ENCODE peak calls at places on chromosome 19, in five cellular contexts. I, S, B, Z and P are unnamed samples.

GRCh38 chr19:56837492-56837891 is 3.0 kb downstream of the PEG3 start:
- DNase-seq in I (no peak), S (no peak), B (no peak), Z (peak; percentile 68), P (no peak)

GRCh38 chr19:3392480-3392879 is 26.1 kb downstream of the NFIC start:
- DNase-seq in I (no peak), S (no peak), B (no peak), Z (no peak), P (no peak)

GRCh38 chr19:10402441-10403038 is 802 bp downstream of the CDC37 start:
- DNase-seq in I (peak; percentile 56), S (no peak), B (no peak), Z (peak; percentile 76), P (no peak)

GRCh38 chr19:10223488-10224213 is 7.5 kb downstream of the S1PR2 start:
- DNase-seq in I (peak; percentile 52), S (no peak), B (no peak), Z (no peak), P (no peak)

GRCh38 chr19:22619932-22620331 is 14.2 kb upstream of the ZNF492 start:
- DNase-seq in I (no peak), S (no peak), B (no peak), Z (no peak), P (no peak)

GRCh38 chr19:11451327-11451941 is 16.0 kb downstream of the PRKCSH start:
- DNase-seq in I (no peak), S (no peak), B (no peak), Z (peak; percentile 58), P (no peak)

GRCh38 chr19:11457115-11457514 is 21.7 kb downstream of the PRKCSH start:
- DNase-seq in I (no peak), S (no peak), B (no peak), Z (peak; percentile 45), P (no peak)

GRCh38 chr19:44579663-44580365 is 33.5 kb upstream of the IGSF23 start:
- DNase-seq in I (no peak), S (no peak), B (no peak), Z (no peak), P (no peak)

GRCh38 chr19:7515471-7516226 is at the start of gene ZNF358:
- DNase-seq in I (peak; percentile 82), S (no peak), B (no peak), Z (peak; percentile 98), P (peak; percentile 60)

GRCh38 chr19:3284759-3285646 is 60.5 kb downstream of the CELF5 start:
- DNase-seq in I (peak; percentile 99), S (peak; percentile 96), B (no peak), Z (peak; percentile 77), P (peak; percentile 98)

GRCh38 chr19:33440241-33440640 is 66.7 kb downstream of the CEBPG start:
- DNase-seq in I (no peak), S (no peak), B (no peak), Z (no peak), P (no peak)

DNA sequence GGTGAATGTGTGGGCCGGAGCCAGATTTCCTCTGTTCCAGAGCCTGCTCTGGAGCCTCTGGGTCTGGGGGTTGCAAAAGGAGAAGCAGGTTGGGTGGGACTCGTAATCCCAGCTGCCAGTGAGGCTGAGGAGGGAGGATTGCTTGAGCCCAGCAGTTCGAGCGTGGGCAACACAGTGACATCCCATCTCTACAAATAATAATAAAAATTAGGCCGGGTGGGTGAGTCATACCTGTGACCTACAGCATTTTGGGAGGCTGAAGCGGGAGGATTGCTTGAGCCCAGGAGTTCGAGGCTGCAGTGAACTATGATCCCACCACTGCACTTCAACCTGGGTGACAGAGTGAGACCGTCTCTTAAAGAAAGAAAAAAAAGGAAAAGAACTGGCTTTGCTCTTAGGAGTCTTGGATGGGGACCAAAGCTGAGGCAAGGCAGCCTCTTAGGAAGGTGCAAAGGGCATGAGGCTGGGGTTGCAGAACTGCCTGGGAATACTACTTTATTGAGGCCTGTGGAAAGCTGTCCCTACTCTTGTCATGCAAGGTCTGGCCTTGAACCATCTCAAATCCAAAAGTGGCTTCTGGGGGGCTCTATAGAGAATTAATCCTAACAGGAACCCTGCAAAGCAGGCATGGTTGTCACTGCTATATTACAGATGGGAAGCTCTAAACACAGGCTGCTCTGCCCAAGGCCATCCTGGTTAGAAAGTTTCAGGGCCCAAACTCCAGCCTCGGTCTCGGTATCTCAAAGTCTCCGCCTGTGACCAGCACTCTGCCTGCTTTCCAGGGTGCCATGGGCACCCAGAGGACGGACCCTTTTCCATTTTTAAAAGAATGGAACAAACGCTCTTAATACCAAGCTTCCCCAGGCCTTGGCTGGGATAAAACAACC is 877 bp upstream of the C19orf12 start:
- DNase-seq in I (peak; percentile 56), S (no peak), B (no peak), Z (no peak), P (no peak)
- TF ChIP-seq JUND in I (peak; percentile 56), S (peak; percentile 32), B (no peak), Z (no peak), P (no peak)

GRCh38 chr19:52120286-52120685 is 19.5 kb downstream of the ZNF616 start:
- DNase-seq in I (no peak), S (no peak), B (no peak), Z (no peak), P (no peak)

GRCh38 chr19:52112624-52113023 is 17.1 kb upstream of the ZNF841 start:
- DNase-seq in I (no peak), S (no peak), B (no peak), Z (no peak), P (no peak)

GRCh38 chr19:52110780-52111179 is 15.2 kb upstream of the ZNF841 start:
- DNase-seq in I (no peak), S (no peak), B (no peak), Z (no peak), P (no peak)

GRCh38 chr19:52114691-52115090 is 19.1 kb upstream of the ZNF841 start:
- DNase-seq in I (no peak), S (no peak), B (no peak), Z (no peak), P (no peak)

DNA sequence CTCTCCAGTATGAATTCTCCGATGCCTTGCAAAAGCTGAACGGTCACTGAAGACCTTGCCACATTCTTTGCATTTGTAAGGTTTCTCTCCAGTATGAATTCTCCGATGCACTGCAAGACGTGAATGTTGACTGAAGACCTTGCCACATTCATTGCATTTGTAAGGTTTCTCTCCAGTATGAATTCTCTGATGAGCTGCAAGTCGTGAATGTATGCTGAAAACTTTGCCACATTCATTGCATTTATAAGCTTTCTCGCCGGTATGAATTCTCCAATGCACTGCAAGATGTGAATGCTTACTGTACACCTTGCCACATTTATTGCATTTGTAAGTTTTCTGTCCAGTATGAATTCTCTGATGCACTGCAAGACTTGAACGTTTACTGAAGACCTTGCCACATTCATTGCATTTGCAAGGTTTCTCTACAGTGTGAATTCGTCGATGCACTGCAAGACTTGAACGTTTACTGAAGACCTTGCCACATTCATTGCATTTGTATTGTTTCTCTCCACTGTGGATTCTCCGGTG is 20.0 kb upstream of the ZNF841 start:
- DNase-seq in I (no peak), S (no peak), B (no peak), Z (no peak), P (no peak)
- TF ChIP-seq JUND in I (no peak), S (no peak), B (no peak), Z (no peak), P (no peak)

GRCh38 chr19:47615230-47615629 is 6.3 kb downstream of the BICRA start:
- DNase-seq in I (no peak), S (no peak), B (no peak), Z (no peak), P (no peak)

GRCh38 chr19:47615714-47616113 is 6.8 kb downstream of the BICRA start:
- DNase-seq in I (no peak), S (no peak), B (no peak), Z (no peak), P (no peak)

GRCh38 chr19:47614559-47614958 is 5.6 kb downstream of the BICRA start:
- DNase-seq in I (no peak), S (no peak), B (no peak), Z (no peak), P (no peak)

GRCh38 chr19:47610902-47611301 is 2.0 kb downstream of the BICRA start:
- DNase-seq in I (no peak), S (no peak), B (no peak), Z (no peak), P (no peak)

GRCh38 chr19:47613165-47614146 is 4.5 kb downstream of the BICRA start:
- DNase-seq in I (peak; percentile 25), S (no peak), B (no peak), Z (peak; percentile 51), P (no peak)
- TF ChIP-seq JUND in I (no peak), S (no peak), B (no peak), Z (no peak), P (no peak)

DNA sequence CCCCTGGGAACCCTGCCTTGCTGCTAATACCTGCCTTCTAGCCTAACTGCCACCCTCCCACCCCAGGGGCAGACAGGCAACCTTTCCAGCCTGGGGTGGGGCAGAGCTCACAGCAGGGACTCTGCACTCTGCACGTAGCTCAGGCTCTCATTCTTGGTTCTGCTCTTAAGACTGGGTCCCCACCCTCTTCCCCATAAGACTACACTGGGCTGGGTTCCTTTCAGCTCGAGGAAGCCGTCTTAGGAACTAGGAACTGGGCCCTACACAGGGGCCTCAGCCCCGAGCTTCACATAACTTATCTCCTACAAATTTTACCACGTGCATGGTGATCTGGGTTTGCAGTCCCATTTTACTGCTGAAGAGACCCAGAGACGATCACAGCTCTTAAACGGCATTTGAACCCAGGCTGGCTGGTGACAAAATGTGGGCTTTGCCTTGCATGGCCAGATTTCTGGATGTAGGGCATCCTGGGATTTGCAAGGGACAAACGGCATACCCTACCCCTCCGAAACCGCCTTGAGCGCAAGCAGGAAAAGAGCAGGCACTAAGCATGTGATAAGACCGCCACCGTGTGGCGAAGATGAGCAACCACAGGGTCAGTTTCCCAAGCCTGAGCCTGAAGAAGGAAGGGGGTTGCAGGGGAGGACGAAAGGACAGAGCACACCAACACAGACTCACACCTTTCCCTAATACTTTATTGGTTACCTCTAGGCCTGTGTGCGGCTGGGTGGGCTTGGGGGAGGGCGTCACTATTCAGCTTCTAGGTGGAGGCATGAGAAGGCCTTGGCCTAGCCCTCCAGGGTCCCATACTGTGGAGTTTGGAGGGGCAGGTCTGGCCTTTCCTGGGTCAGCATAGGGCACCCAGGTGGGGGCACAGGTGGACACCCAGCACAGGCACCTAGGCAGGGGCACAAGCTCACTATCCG is 5.1 kb downstream of the JUNB start:
- DNase-seq in I (peak; percentile 93), S (no peak), B (no peak), Z (peak; percentile 77), P (no peak)
- TF ChIP-seq JUND in I (no peak), S (no peak), B (no peak), Z (no peak), P (no peak)

GRCh38 chr19:47122359-47123335 is 8.0 kb upstream of the SAE1 start:
- DNase-seq in I (no peak), S (no peak), B (no peak), Z (no peak), P (peak; percentile 57)
- TF ChIP-seq JUND in I (no peak), S (no peak), B (no peak), Z (peak; percentile 24), P (no peak)

GRCh38 chr19:1575323-1576241 is 7.5 kb upstream of the MEX3D start:
- DNase-seq in I (no peak), S (no peak), B (no peak), Z (no peak), P (no peak)

GRCh38 chr19:1576242-1577089 is 8.3 kb upstream of the MEX3D start:
- DNase-seq in I (no peak), S (no peak), B (no peak), Z (no peak), P (no peak)

GRCh38 chr19:1574763-1575162 is 6.6 kb upstream of the MEX3D start:
- DNase-seq in I (no peak), S (no peak), B (no peak), Z (no peak), P (no peak)

GRCh38 chr19:1572795-1573194 is 4.7 kb upstream of the MEX3D start:
- DNase-seq in I (no peak), S (no peak), B (no peak), Z (no peak), P (no peak)

GRCh38 chr19:1574354-1574753 is 6.2 kb upstream of the MEX3D start:
- DNase-seq in I (no peak), S (no peak), B (no peak), Z (no peak), P (no peak)
- TF ChIP-seq JUND in I (no peak), S (no peak), B (no peak), Z (no peak), P (no peak)